ENCODE peak calls at places on chromosomes 2 and 18, in four cellular contexts. One of them, this sample, is unnamed.

GRCh38 chr2:1685957-1686783 is 58.1 kb downstream of the PXDN start:
- DNase-seq in H1: peak; percentile 64
- DNase-seq in neuronal stem cell: no peak
- DNase-seq in IMR-90: peak; percentile 62
- DNase-seq in this sample: peak; percentile 91

GRCh38 chr2:18991177-18992168 is 366.9 kb downstream of the OSR1 start:
- DNase-seq in H1: no peak
- DNase-seq in IMR-90: peak; percentile 78
- DNase-seq in neuronal stem cell: no peak
- DNase-seq in this sample: peak; percentile 93

GRCh38 chr2:207189040-207189439 is 23.3 kb upstream of the KLF7 start:
- DNase-seq in H1: no peak
- DNase-seq in neuronal stem cell: no peak
- DNase-seq in IMR-90: no peak
- DNase-seq in this sample: no peak

GRCh38 chr2:159206736-159207380 is 79.6 kb downstream of the WDSUB1 start:
- DNase-seq in IMR-90: no peak
- DNase-seq in H1: no peak
- DNase-seq in neuronal stem cell: no peak
- DNase-seq in this sample: peak; percentile 9

GRCh38 chr2:101882948-101883347 is 108.8 kb upstream of the IL1R2 start:
- DNase-seq in IMR-90: no peak
- DNase-seq in neuronal stem cell: no peak
- DNase-seq in H1: no peak
- DNase-seq in this sample: no peak

GRCh38 chr18:25314824-25315223 is 37.1 kb downstream of the ZNF521 start:
- DNase-seq in IMR-90: peak; percentile 35
- DNase-seq in H1: no peak
- DNase-seq in neuronal stem cell: no peak
- DNase-seq in this sample: no peak

GRCh38 chr2:173667014-173667413 is 298.2 kb downstream of the SP3 start:
- DNase-seq in IMR-90: no peak
- DNase-seq in H1: no peak
- DNase-seq in neuronal stem cell: no peak
- DNase-seq in this sample: no peak

GRCh38 chr2:181573140-181573736 is 83.7 kb downstream of the CERKL start:
- DNase-seq in neuronal stem cell: peak; percentile 17
- DNase-seq in H1: no peak
- DNase-seq in IMR-90: peak; percentile 50
- DNase-seq in this sample: peak; percentile 52

GRCh38 chr2:226515344-226516055 is 284.1 kb downstream of the IRS1 start:
- DNase-seq in neuronal stem cell: no peak
- DNase-seq in IMR-90: peak; percentile 76
- DNase-seq in H1: no peak
- DNase-seq in this sample: no peak

GRCh38 chr2:98518106-98518505 is 73.4 kb downstream of the INPP4A start:
- DNase-seq in IMR-90: no peak
- DNase-seq in H1: no peak
- DNase-seq in neuronal stem cell: no peak
- DNase-seq in this sample: peak; percentile 48

DNA sequence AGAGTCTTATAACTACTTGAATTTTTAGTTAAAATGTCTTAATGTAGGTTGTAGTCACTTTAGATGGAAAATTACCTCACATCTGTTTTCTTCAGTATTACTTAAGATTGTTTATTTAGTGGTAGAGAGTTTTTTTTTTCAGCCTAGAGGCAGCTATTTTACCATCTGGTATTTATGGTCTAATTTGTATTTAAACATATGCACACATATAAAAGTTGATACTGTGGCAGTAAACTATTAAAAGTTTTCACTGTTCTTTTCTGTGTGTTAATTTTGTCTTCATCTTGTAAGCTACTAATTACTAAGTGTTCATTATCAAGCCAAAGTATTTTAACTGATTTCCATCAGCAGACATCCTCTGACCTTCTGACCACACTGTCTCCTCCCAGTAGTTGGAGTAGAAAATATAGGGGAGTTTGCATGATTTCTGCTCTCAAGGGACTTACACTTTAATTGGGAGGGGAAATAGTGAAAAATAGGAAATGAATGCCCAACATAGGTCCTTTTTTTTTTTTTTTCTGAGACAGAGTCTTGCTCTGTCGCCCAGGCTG is 4.3 kb downstream of the PMAIP1 start:
- DNase-seq in neuronal stem cell: no peak
- DNase-seq in IMR-90: peak; percentile 48
- DNase-seq in H1: no peak
- DNase-seq in this sample: no peak
- H2BK5ac ChIP-seq in neuronal stem cell: no peak overlapping the region
- H2BK5ac ChIP-seq in IMR-90: peak overlapping the region; percentile 12
- H2BK5ac ChIP-seq in H1: no peak overlapping the region
- H2BK5ac ChIP-seq in this sample: no peak overlapping the region

DNA sequence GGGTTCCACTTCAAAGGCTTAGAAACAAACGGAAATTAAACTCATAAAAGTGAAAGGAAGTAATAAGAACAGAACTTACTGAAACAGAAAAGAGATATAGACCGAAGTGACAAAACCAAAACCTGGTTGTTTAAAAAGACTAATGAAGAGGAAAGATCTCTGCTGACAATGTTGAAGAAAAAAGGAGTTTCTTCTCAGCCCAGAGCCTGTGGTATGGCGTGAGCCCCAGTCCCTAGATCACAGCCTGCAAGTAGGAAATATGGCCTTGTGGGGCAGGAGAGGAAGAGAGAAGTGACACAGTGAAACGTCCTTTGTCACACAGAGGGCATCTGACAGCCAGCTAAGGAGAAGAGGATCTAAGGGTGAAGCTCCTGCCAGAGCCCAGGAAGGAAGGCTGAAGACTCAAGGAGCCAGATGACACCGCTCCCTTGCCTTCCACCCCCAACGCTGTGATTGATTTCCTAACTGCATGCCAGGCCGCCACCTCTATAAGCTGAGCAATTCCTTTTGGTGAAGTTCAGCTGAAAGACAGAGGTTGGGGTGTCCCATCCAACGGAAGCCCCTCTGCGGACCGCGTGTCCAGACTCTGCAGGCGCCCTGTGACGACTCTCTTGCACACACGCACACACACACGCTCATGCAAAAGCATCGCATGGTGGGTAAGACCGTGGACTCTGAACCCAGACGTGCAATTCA is 141.1 kb downstream of the HDAC4 start:
- DNase-seq in neuronal stem cell: no peak
- DNase-seq in IMR-90: no peak
- DNase-seq in H1: no peak
- DNase-seq in this sample: no peak
- H3K79me1 ChIP-seq in neuronal stem cell: peaks cover 15% of the 10 kb centered on the region
- H3K79me1 ChIP-seq in IMR-90: peaks cover 43% of the 10 kb centered on the region
- H3K79me1 ChIP-seq in H1: peaks cover 16% of the 10 kb centered on the region
- H3K79me1 ChIP-seq in this sample: no peaks in the 10 kb centered on the region

DNA sequence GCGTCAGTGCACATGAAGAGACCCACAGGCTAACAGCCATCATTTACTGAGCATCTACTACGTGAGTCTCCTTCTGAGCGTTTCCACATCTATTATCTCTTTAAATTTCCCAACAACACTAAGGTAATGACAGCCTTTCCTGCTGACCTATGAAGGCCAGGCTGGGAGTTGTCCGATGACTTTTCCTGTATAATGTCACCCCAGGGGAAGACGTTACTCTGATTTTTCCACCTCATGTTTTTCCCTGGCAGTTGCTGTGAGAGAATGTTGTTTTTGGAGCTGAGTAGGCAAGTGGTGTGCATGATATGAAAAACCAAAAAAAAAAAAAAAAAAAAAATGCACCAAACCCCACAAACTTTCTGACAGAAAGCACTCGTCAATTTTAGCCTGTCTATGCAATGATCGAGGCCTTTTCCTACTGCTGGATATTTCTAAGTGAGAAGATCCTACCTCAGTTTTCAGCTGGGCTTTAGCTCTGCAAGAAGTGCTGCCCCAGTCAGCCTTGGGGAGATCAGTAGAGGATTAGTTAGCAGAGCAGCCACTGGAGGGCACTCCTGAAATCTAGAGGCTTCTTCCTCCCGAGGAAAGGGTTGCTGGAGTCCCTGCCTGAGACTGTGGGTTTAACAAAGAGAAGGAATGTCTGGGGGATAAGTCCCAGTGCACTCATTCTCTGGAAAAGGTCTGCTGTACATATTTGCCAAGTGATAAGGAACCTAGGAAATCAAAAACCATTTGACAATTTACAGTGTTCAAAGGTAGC is 207.5 kb downstream of the SLC8A1 start:
- DNase-seq in H1: peak; percentile 27
- DNase-seq in neuronal stem cell: peak; percentile 51
- DNase-seq in IMR-90: peak; percentile 75
- DNase-seq in this sample: peak; percentile 34
- H2BK5ac ChIP-seq in H1: no peak overlapping the region
- H2BK5ac ChIP-seq in neuronal stem cell: no peak overlapping the region
- H2BK5ac ChIP-seq in IMR-90: peak overlapping the region; percentile 92
- H2BK5ac ChIP-seq in this sample: no peak overlapping the region

DNA sequence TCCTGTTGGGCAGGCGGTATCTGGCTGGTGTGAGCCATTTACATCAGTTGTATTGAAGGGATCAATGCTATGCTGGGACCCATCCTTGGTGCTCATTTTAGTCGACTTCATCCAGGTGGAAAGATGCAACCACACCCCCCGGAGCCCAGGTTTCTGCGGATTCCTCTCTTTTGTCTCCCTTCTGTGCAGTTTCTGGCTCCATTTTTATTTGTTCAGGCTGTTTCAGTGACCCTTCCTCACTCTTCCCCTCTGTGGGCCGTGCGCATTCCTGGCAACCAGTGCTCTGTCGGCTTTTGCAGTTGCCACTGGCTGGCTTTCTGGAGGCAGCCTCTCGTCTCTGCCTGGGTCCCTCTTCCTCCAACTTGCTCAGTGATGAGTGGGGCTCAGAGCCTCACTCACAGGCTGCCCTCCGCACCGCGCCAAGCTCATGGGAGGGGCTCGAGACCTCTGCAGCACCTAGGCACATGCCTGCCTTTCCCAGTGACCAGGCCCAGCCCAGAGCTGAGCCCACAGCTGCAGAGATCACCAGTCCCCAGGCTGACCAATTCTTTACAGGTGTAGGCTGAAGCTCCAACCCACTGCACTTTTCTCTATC is 12.1 kb downstream of the SH3RF3 start:
- DNase-seq in IMR-90: no peak
- DNase-seq in H1: no peak
- DNase-seq in neuronal stem cell: no peak
- DNase-seq in this sample: no peak
- H3K79me1 ChIP-seq in IMR-90: peaks cover 37% of the 10 kb centered on the region
- H3K79me1 ChIP-seq in H1: no peaks in the 10 kb centered on the region
- H3K79me1 ChIP-seq in neuronal stem cell: no peaks in the 10 kb centered on the region
- H3K79me1 ChIP-seq in this sample: no peaks in the 10 kb centered on the region

GRCh38 chr2:174688079-174688478 is 76.2 kb downstream of the CHRNA1 start:
- DNase-seq in IMR-90: peak; percentile 61
- DNase-seq in neuronal stem cell: no peak
- DNase-seq in H1: no peak
- DNase-seq in this sample: peak; percentile 69
- H2BK5ac ChIP-seq in IMR-90: no peak overlapping the region
- H2BK5ac ChIP-seq in neuronal stem cell: no peak overlapping the region
- H2BK5ac ChIP-seq in H1: no peak overlapping the region
- H2BK5ac ChIP-seq in this sample: no peak overlapping the region

This sample was measured in trophoblast cell.